ENCODE peak calls at places on chromosomes 1 and 21, in eight cellular contexts. One of them, this sample, is unnamed.

GRCh38 chr1:109399326-109399957 is 1.7 kb upstream of the SORT1 start:
- DNase-seq in suprapubic skin: no peak
- DNase-seq in sigmoid colon: no peak
- DNase-seq in K562: peak; percentile 57
- DNase-seq in transverse colon: no peak
- DNase-seq in A549: peak; percentile 51
- DNase-seq in SK-N-SH: peak; percentile 59
- DNase-seq in stomach: no peak
- DNase-seq in this sample: no peak

GRCh38 chr1:86380257-86380861 is 15.8 kb downstream of the ODF2L start:
- DNase-seq in suprapubic skin: no peak
- DNase-seq in sigmoid colon: no peak
- DNase-seq in K562: peak; percentile 44
- DNase-seq in transverse colon: no peak
- DNase-seq in A549: peak; percentile 74
- DNase-seq in SK-N-SH: peak; percentile 41
- DNase-seq in stomach: no peak
- DNase-seq in this sample: no peak

GRCh38 chr1:93180723-93181613 is at the start of gene CCDC18:
- DNase-seq in suprapubic skin: no peak
- DNase-seq in sigmoid colon: no peak
- DNase-seq in K562: peak; percentile 20
- DNase-seq in transverse colon: no peak
- DNase-seq in A549: peak; percentile 64
- DNase-seq in SK-N-SH: peak; percentile 49
- DNase-seq in stomach: no peak
- DNase-seq in this sample: no peak

GRCh38 chr21:41712730-41713129 is 54.1 kb downstream of the RIPK4 start:
- DNase-seq in suprapubic skin: no peak
- DNase-seq in sigmoid colon: no peak
- DNase-seq in K562: no peak
- DNase-seq in transverse colon: no peak
- DNase-seq in A549: no peak
- DNase-seq in SK-N-SH: no peak
- DNase-seq in stomach: no peak
- DNase-seq in this sample: no peak

GRCh38 chr21:34812510-34813265 is 143.9 kb downstream of the CLIC6 start:
- DNase-seq in suprapubic skin: no peak
- DNase-seq in sigmoid colon: no peak
- DNase-seq in K562: no peak
- DNase-seq in transverse colon: no peak
- DNase-seq in A549: peak; percentile 74
- DNase-seq in SK-N-SH: no peak
- DNase-seq in stomach: no peak
- DNase-seq in this sample: no peak

GRCh38 chr1:116764466-116764896 is 10.3 kb downstream of the CD2 start:
- DNase-seq in suprapubic skin: no peak
- DNase-seq in sigmoid colon: no peak
- DNase-seq in K562: no peak
- DNase-seq in transverse colon: no peak
- DNase-seq in A549: no peak
- DNase-seq in SK-N-SH: no peak
- DNase-seq in stomach: no peak
- DNase-seq in this sample: no peak

GRCh38 chr1:186605762-186606350 is 74.4 kb downstream of the PTGS2 start:
- DNase-seq in suprapubic skin: no peak
- DNase-seq in sigmoid colon: peak; percentile 69
- DNase-seq in K562: no peak
- DNase-seq in transverse colon: peak; percentile 30
- DNase-seq in A549: peak; percentile 73
- DNase-seq in SK-N-SH: peak; percentile 14
- DNase-seq in stomach: no peak
- DNase-seq in this sample: peak; percentile 7

GRCh38 chr1:232927722-232928505 is 22.5 kb upstream of the NTPCR start:
- DNase-seq in suprapubic skin: no peak
- DNase-seq in sigmoid colon: no peak
- DNase-seq in K562: no peak
- DNase-seq in transverse colon: no peak
- DNase-seq in A549: no peak
- DNase-seq in SK-N-SH: no peak
- DNase-seq in stomach: no peak
- DNase-seq in this sample: no peak

GRCh38 chr1:211323156-211324063 is 3.2 kb upstream of the TRAF5 start:
- DNase-seq in suprapubic skin: no peak
- DNase-seq in sigmoid colon: no peak
- DNase-seq in K562: peak; percentile 50
- DNase-seq in transverse colon: peak; percentile 68
- DNase-seq in A549: peak; percentile 66
- DNase-seq in SK-N-SH: peak; percentile 75
- DNase-seq in stomach: peak; percentile 70
- DNase-seq in this sample: peak; percentile 77

GRCh38 chr1:171799166-171799565 is 17.7 kb downstream of the METTL13 start:
- DNase-seq in suprapubic skin: no peak
- DNase-seq in sigmoid colon: no peak
- DNase-seq in K562: no peak
- DNase-seq in transverse colon: no peak
- DNase-seq in A549: no peak
- DNase-seq in SK-N-SH: no peak
- DNase-seq in stomach: peak; percentile 30
- DNase-seq in this sample: no peak

GRCh38 chr1:15718199-15718601 is 17.9 kb upstream of the SLC25A34 start:
- DNase-seq in suprapubic skin: no peak
- DNase-seq in sigmoid colon: no peak
- DNase-seq in K562: no peak
- DNase-seq in transverse colon: no peak
- DNase-seq in A549: no peak
- DNase-seq in SK-N-SH: no peak
- DNase-seq in stomach: peak; percentile 55
- DNase-seq in this sample: no peak

GRCh38 chr1:110380667-110381283 is 10.1 kb downstream of the SLC16A4 start:
- DNase-seq in suprapubic skin: no peak
- DNase-seq in sigmoid colon: no peak
- DNase-seq in K562: no peak
- DNase-seq in transverse colon: no peak
- DNase-seq in A549: peak; percentile 34
- DNase-seq in SK-N-SH: no peak
- DNase-seq in stomach: no peak
- DNase-seq in this sample: no peak

GRCh38 chr1:5239911-5240310 is 585.5 kb downstream of the AJAP1 start:
- DNase-seq in suprapubic skin: no peak
- DNase-seq in sigmoid colon: no peak
- DNase-seq in K562: no peak
- DNase-seq in transverse colon: no peak
- DNase-seq in A549: no peak
- DNase-seq in SK-N-SH: peak; percentile 53
- DNase-seq in stomach: no peak
- DNase-seq in this sample: no peak

DNA sequence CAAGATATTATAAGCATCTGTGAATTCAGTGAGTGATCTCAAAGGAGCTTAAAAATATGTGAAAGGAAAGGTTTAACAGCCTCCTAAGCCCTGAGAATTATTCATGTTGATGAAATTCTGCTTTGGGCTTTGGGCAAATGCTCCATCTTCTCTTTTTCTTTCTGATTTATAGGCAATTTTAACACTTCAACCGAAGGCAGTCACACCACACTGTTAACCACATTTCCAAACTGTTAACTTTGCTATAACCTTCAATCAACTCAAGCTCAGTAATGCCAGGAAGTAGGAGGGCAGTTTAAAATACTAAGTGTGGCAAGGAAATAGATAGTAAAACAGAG is 54.4 kb upstream of the NEK7 start:
- DNase-seq in suprapubic skin: no peak
- DNase-seq in sigmoid colon: no peak
- DNase-seq in K562: no peak
- DNase-seq in transverse colon: no peak
- DNase-seq in A549: no peak
- DNase-seq in SK-N-SH: no peak
- DNase-seq in stomach: no peak
- DNase-seq in this sample: no peak
- TF ChIP-seq EP300 in suprapubic skin: no peak
- TF ChIP-seq EP300 in sigmoid colon: no peak
- TF ChIP-seq EP300 in K562: no peak
- TF ChIP-seq EP300 in transverse colon: no peak
- TF ChIP-seq EP300 in A549: no peak
- TF ChIP-seq EP300 in SK-N-SH: peak; percentile 10
- TF ChIP-seq EP300 in stomach: no peak
- TF ChIP-seq EP300 in this sample: no peak

DNA sequence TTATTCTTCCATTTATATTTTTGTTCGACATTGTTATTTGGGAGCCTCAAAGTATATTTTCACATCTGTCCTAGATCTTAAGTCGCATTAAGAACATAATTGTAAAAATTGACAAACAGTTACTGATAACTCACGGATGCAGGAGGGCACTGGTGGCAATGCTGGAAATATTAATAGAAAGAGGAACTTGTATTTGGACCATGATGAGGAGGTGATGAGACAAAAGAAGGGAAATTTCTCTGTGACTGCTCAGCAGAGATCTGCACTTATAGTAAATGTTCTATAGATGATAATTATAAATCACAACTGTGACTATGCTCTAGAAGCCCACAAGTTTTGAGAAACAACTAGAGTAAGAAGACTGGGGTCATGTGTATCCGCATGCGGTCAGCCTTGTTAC is 8.7 kb upstream of the DUSP12 start:
- DNase-seq in suprapubic skin: no peak
- DNase-seq in sigmoid colon: no peak
- DNase-seq in K562: no peak
- DNase-seq in transverse colon: no peak
- DNase-seq in A549: no peak
- DNase-seq in SK-N-SH: no peak
- DNase-seq in stomach: no peak
- DNase-seq in this sample: no peak
- H3K4me3 ChIP-seq in suprapubic skin: no peak overlapping the region
- H3K4me3 ChIP-seq in sigmoid colon: no peak overlapping the region
- H3K4me3 ChIP-seq in K562: no peak overlapping the region
- H3K4me3 ChIP-seq in transverse colon: no peak overlapping the region
- H3K4me3 ChIP-seq in A549: no peak overlapping the region
- H3K4me3 ChIP-seq in SK-N-SH: no peak overlapping the region
- H3K4me3 ChIP-seq in stomach: no peak overlapping the region
- H3K4me3 ChIP-seq in this sample: no peak overlapping the region

GRCh38 chr1:236893626-236894545 is 98.8 kb downstream of the MTR start:
- DNase-seq in suprapubic skin: no peak
- DNase-seq in sigmoid colon: no peak
- DNase-seq in K562: no peak
- DNase-seq in transverse colon: no peak
- DNase-seq in A549: no peak
- DNase-seq in SK-N-SH: peak; percentile 52
- DNase-seq in stomach: no peak
- DNase-seq in this sample: no peak

GRCh38 chr1:236890152-236891056 is 95.3 kb downstream of the MTR start:
- DNase-seq in suprapubic skin: no peak
- DNase-seq in sigmoid colon: no peak
- DNase-seq in K562: no peak
- DNase-seq in transverse colon: no peak
- DNase-seq in A549: no peak
- DNase-seq in SK-N-SH: no peak
- DNase-seq in stomach: no peak
- DNase-seq in this sample: no peak

GRCh38 chr1:236896716-236897115 is 101.6 kb downstream of the MTR start:
- DNase-seq in suprapubic skin: no peak
- DNase-seq in sigmoid colon: no peak
- DNase-seq in K562: no peak
- DNase-seq in transverse colon: no peak
- DNase-seq in A549: no peak
- DNase-seq in SK-N-SH: no peak
- DNase-seq in stomach: no peak
- DNase-seq in this sample: no peak

GRCh38 chr1:236895665-236896387 is 100.7 kb downstream of the MTR start:
- DNase-seq in suprapubic skin: no peak
- DNase-seq in sigmoid colon: no peak
- DNase-seq in K562: no peak
- DNase-seq in transverse colon: no peak
- DNase-seq in A549: no peak
- DNase-seq in SK-N-SH: peak; percentile 70
- DNase-seq in stomach: no peak
- DNase-seq in this sample: no peak
- H3K27ac ChIP-seq in suprapubic skin: no peak overlapping the region
- H3K27ac ChIP-seq in sigmoid colon: no peak overlapping the region
- H3K27ac ChIP-seq in K562: no peak overlapping the region
- H3K27ac ChIP-seq in transverse colon: no peak overlapping the region
- H3K27ac ChIP-seq in A549: no peak overlapping the region
- H3K27ac ChIP-seq in SK-N-SH: no peak overlapping the region
- H3K27ac ChIP-seq in stomach: no peak overlapping the region
- H3K27ac ChIP-seq in this sample: no peak overlapping the region

GRCh38 chr1:20312818-20313217 is 22.1 kb downstream of the VWA5B1 start:
- DNase-seq in suprapubic skin: no peak
- DNase-seq in sigmoid colon: no peak
- DNase-seq in K562: no peak
- DNase-seq in transverse colon: no peak
- DNase-seq in A549: no peak
- DNase-seq in SK-N-SH: no peak
- DNase-seq in stomach: no peak
- DNase-seq in this sample: no peak
- TF ChIP-seq EP300 in suprapubic skin: no peak
- TF ChIP-seq EP300 in sigmoid colon: no peak
- TF ChIP-seq EP300 in K562: no peak
- TF ChIP-seq EP300 in transverse colon: no peak
- TF ChIP-seq EP300 in A549: no peak
- TF ChIP-seq EP300 in SK-N-SH: no peak
- TF ChIP-seq EP300 in stomach: no peak
- TF ChIP-seq EP300 in this sample: no peak

GRCh38 chr1:70916028-70916427 is 131.6 kb downstream of the PTGER3 start:
- DNase-seq in suprapubic skin: no peak
- DNase-seq in sigmoid colon: no peak
- DNase-seq in K562: no peak
- DNase-seq in transverse colon: no peak
- DNase-seq in A549: no peak
- DNase-seq in SK-N-SH: no peak
- DNase-seq in stomach: no peak
- DNase-seq in this sample: no peak

GRCh38 chr1:70911861-70912260 is 135.8 kb downstream of the PTGER3 start:
- DNase-seq in suprapubic skin: no peak
- DNase-seq in sigmoid colon: no peak
- DNase-seq in K562: no peak
- DNase-seq in transverse colon: no peak
- DNase-seq in A549: no peak
- DNase-seq in SK-N-SH: no peak
- DNase-seq in stomach: no peak
- DNase-seq in this sample: no peak

GRCh38 chr1:70910013-70910412 is 137.6 kb downstream of the PTGER3 start:
- DNase-seq in suprapubic skin: no peak
- DNase-seq in sigmoid colon: no peak
- DNase-seq in K562: no peak
- DNase-seq in transverse colon: no peak
- DNase-seq in A549: no peak
- DNase-seq in SK-N-SH: no peak
- DNase-seq in stomach: no peak
- DNase-seq in this sample: no peak

GRCh38 chr1:70915258-70915657 is 132.4 kb downstream of the PTGER3 start:
- DNase-seq in suprapubic skin: no peak
- DNase-seq in sigmoid colon: no peak
- DNase-seq in K562: no peak
- DNase-seq in transverse colon: no peak
- DNase-seq in A549: no peak
- DNase-seq in SK-N-SH: no peak
- DNase-seq in stomach: no peak
- DNase-seq in this sample: no peak

GRCh38 chr1:70914224-70914623 is 133.4 kb downstream of the PTGER3 start:
- DNase-seq in suprapubic skin: no peak
- DNase-seq in sigmoid colon: no peak
- DNase-seq in K562: no peak
- DNase-seq in transverse colon: no peak
- DNase-seq in A549: no peak
- DNase-seq in SK-N-SH: no peak
- DNase-seq in stomach: no peak
- DNase-seq in this sample: no peak
- H3K4me3 ChIP-seq in suprapubic skin: no peak overlapping the region
- H3K4me3 ChIP-seq in sigmoid colon: no peak overlapping the region
- H3K4me3 ChIP-seq in K562: no peak overlapping the region
- H3K4me3 ChIP-seq in transverse colon: no peak overlapping the region
- H3K4me3 ChIP-seq in A549: no peak overlapping the region
- H3K4me3 ChIP-seq in SK-N-SH: no peak overlapping the region
- H3K4me3 ChIP-seq in stomach: no peak overlapping the region
- H3K4me3 ChIP-seq in this sample: no peak overlapping the region